ENCODE peak calls at places on chromosomes 5 and 9, in six cellular contexts. One of them, this sample, is unnamed. For H3K4me1, the result is how much of the 10 kb centered on the place peaks cover.

GRCh38 chr9:88623698-88624097 is 88.7 kb downstream of the NXNL2 start:
- DNase-seq in endodermal cell: no peak
- DNase-seq in HCT116: no peak
- DNase-seq in hepatocyte: no peak
- DNase-seq in cardiac muscle cell: no peak
- DNase-seq in A549: no peak
- DNase-seq in this sample: no peak

GRCh38 chr5:77120706-77121105 is 33.6 kb upstream of the ZBED3 start:
- DNase-seq in A549: no peak
- DNase-seq in hepatocyte: no peak
- DNase-seq in cardiac muscle cell: no peak
- DNase-seq in HCT116: no peak
- DNase-seq in endodermal cell: no peak
- DNase-seq in this sample: no peak

GRCh38 chr5:42492978-42493377 is 69.7 kb downstream of the GHR start:
- DNase-seq in A549: no peak
- DNase-seq in endodermal cell: no peak
- DNase-seq in cardiac muscle cell: no peak
- DNase-seq in HCT116: no peak
- DNase-seq in hepatocyte: no peak
- DNase-seq in this sample: no peak

GRCh38 chr5:41370482-41370881 is 139.9 kb downstream of the PLCXD3 start:
- DNase-seq in HCT116: no peak
- DNase-seq in cardiac muscle cell: peak
- DNase-seq in endodermal cell: no peak
- DNase-seq in A549: no peak
- DNase-seq in hepatocyte: no peak
- DNase-seq in this sample: no peak

GRCh38 chr9:126336350-126337335 is 10.0 kb downstream of the MVB12B start:
- DNase-seq in HCT116: no peak
- DNase-seq in A549: no peak
- DNase-seq in cardiac muscle cell: no peak
- DNase-seq in hepatocyte: no peak
- DNase-seq in endodermal cell: no peak
- DNase-seq in this sample: no peak

GRCh38 chr9:38305616-38306015 is 86.9 kb upstream of the ALDH1B1 start:
- DNase-seq in cardiac muscle cell: no peak
- DNase-seq in A549: no peak
- DNase-seq in hepatocyte: no peak
- DNase-seq in HCT116: no peak
- DNase-seq in endodermal cell: no peak
- DNase-seq in this sample: no peak

GRCh38 chr9:134455951-134456739 is 129.9 kb downstream of the RXRA start:
- DNase-seq in HCT116: peak
- DNase-seq in A549: peak
- DNase-seq in cardiac muscle cell: no peak
- DNase-seq in hepatocyte: peak
- DNase-seq in endodermal cell: no peak
- DNase-seq in this sample: peak

GRCh38 chr9:127204771-127205470 is 59.7 kb upstream of the GARNL3 start:
- DNase-seq in hepatocyte: peak
- DNase-seq in HCT116: no peak
- DNase-seq in cardiac muscle cell: no peak
- DNase-seq in endodermal cell: no peak
- DNase-seq in A549: peak
- DNase-seq in this sample: peak

GRCh38 chr5:139787568-139788293 is 7.9 kb upstream of the PSD2 start:
- DNase-seq in cardiac muscle cell: peak
- DNase-seq in A549: peak
- DNase-seq in HCT116: peak
- DNase-seq in hepatocyte: peak
- DNase-seq in endodermal cell: peak
- DNase-seq in this sample: peak

GRCh38 chr5:154470172-154470571 is 7.9 kb downstream of the HAND1 start:
- DNase-seq in endodermal cell: no peak
- DNase-seq in hepatocyte: no peak
- DNase-seq in HCT116: no peak
- DNase-seq in cardiac muscle cell: no peak
- DNase-seq in A549: no peak
- DNase-seq in this sample: no peak

GRCh38 chr5:179187229-179187678 is 127.1 kb downstream of the ZNF354C start:
- DNase-seq in HCT116: no peak
- DNase-seq in A549: no peak
- DNase-seq in endodermal cell: peak
- DNase-seq in cardiac muscle cell: no peak
- DNase-seq in hepatocyte: peak
- DNase-seq in this sample: no peak

GRCh38 chr9:110578896-110579752 is at the start of gene SVEP1:
- DNase-seq in hepatocyte: peak
- DNase-seq in cardiac muscle cell: peak
- DNase-seq in HCT116: no peak
- DNase-seq in A549: peak
- DNase-seq in endodermal cell: peak
- DNase-seq in this sample: peak

GRCh38 chr9:137371521-137371941 is 51.4 kb downstream of the EXD3 start:
- DNase-seq in endodermal cell: no peak
- DNase-seq in cardiac muscle cell: no peak
- DNase-seq in hepatocyte: no peak
- DNase-seq in A549: no peak
- DNase-seq in HCT116: no peak
- DNase-seq in this sample: no peak

GRCh38 chr5:14171621-14172020 is 28.5 kb downstream of the TRIO start:
- DNase-seq in cardiac muscle cell: no peak
- DNase-seq in A549: no peak
- DNase-seq in hepatocyte: no peak
- DNase-seq in endodermal cell: no peak
- DNase-seq in HCT116: no peak
- DNase-seq in this sample: no peak

GRCh38 chr5:5650242-5650641 is 227.8 kb downstream of the ICE1 start:
- DNase-seq in A549: no peak
- DNase-seq in endodermal cell: no peak
- DNase-seq in hepatocyte: no peak
- DNase-seq in cardiac muscle cell: no peak
- DNase-seq in HCT116: no peak
- DNase-seq in this sample: no peak

GRCh38 chr5:157511656-157512644 is 51.9 kb downstream of the NIPAL4 start:
- DNase-seq in HCT116: peak
- DNase-seq in hepatocyte: peak
- DNase-seq in endodermal cell: no peak
- DNase-seq in cardiac muscle cell: no peak
- DNase-seq in A549: peak
- DNase-seq in this sample: peak

GRCh38 chr9:85466834-85467233 is 274.9 kb downstream of the AGTPBP1 start:
- DNase-seq in A549: no peak
- DNase-seq in endodermal cell: no peak
- DNase-seq in cardiac muscle cell: no peak
- DNase-seq in hepatocyte: no peak
- DNase-seq in HCT116: no peak
- DNase-seq in this sample: no peak

GRCh38 chr5:52693279-52693678 is 94.4 kb upstream of the ITGA1 start:
- DNase-seq in hepatocyte: peak
- DNase-seq in endodermal cell: peak
- DNase-seq in cardiac muscle cell: peak
- DNase-seq in HCT116: no peak
- DNase-seq in A549: peak
- DNase-seq in this sample: no peak

GRCh38 chr5:115543365-115543700 is 1.2 kb downstream of the FEM1C start:
- DNase-seq in endodermal cell: no peak
- DNase-seq in A549: no peak
- DNase-seq in cardiac muscle cell: no peak
- DNase-seq in hepatocyte: peak
- DNase-seq in HCT116: no peak
- DNase-seq in this sample: peak
- H3K4me1 ChIP-seq in endodermal cell: under half
- H3K4me1 ChIP-seq in A549: under half
- H3K4me1 ChIP-seq in cardiac muscle cell: under half
- H3K4me1 ChIP-seq in hepatocyte: under half
- H3K4me1 ChIP-seq in HCT116: under half
- H3K4me1 ChIP-seq in this sample: under half

GRCh38 chr9:75612754-75613153 is 277.7 kb upstream of the PCSK5 start:
- DNase-seq in hepatocyte: no peak
- DNase-seq in HCT116: no peak
- DNase-seq in A549: no peak
- DNase-seq in endodermal cell: no peak
- DNase-seq in cardiac muscle cell: no peak
- DNase-seq in this sample: no peak

GRCh38 chr9:75616052-75616451 is 274.4 kb upstream of the PCSK5 start:
- DNase-seq in cardiac muscle cell: no peak
- DNase-seq in endodermal cell: no peak
- DNase-seq in hepatocyte: no peak
- DNase-seq in HCT116: no peak
- DNase-seq in A549: no peak
- DNase-seq in this sample: no peak

GRCh38 chr9:75616841-75617566 is 273.5 kb upstream of the PCSK5 start:
- DNase-seq in A549: no peak
- DNase-seq in cardiac muscle cell: no peak
- DNase-seq in hepatocyte: no peak
- DNase-seq in HCT116: no peak
- DNase-seq in endodermal cell: no peak
- DNase-seq in this sample: no peak

GRCh38 chr9:75615284-75615683 is 275.2 kb upstream of the PCSK5 start:
- DNase-seq in endodermal cell: no peak
- DNase-seq in HCT116: no peak
- DNase-seq in A549: no peak
- DNase-seq in hepatocyte: peak
- DNase-seq in cardiac muscle cell: no peak
- DNase-seq in this sample: peak

GRCh38 chr9:75612205-75612604 is 278.3 kb upstream of the PCSK5 start:
- DNase-seq in A549: no peak
- DNase-seq in HCT116: no peak
- DNase-seq in cardiac muscle cell: no peak
- DNase-seq in endodermal cell: no peak
- DNase-seq in hepatocyte: no peak
- DNase-seq in this sample: no peak
- H3K4me3 ChIP-seq in A549: no peak
- H3K4me3 ChIP-seq in HCT116: no peak
- H3K4me3 ChIP-seq in cardiac muscle cell: no peak
- H3K4me3 ChIP-seq in endodermal cell: no peak
- H3K4me3 ChIP-seq in hepatocyte: no peak
- H3K4me3 ChIP-seq in this sample: no peak

DNA sequence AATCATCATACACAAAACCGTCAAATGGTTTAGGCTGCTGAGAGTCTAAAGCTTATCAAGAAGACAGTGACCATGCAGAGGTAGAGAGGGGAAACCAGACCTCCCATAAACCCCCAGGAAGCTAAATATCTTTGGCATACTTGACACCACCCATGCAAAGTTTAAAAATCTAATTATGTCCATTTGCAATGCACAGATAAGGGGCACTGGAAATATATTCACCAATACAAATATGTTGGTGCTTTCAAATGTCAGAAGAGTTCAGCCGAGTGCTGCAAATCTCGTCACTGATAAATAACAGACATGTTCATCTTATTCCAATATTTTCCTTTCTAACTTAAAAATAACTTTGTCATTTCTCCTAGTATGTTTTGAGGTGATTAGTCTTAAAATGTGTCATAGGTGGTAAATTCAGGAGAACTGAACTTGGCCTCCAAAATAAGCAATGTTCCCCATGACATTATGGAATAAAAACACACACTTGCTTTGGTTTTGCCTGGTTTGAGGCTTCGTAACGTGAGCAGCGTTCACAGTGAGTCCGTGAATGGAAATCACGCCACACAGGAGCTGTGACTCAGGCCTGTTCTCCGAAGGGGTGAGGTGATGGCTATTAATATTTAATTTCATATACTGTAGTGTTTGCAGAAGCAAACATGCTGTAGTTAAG is 182.2 kb downstream of the AOPEP start:
- DNase-seq in endodermal cell: peak
- DNase-seq in cardiac muscle cell: no peak
- DNase-seq in hepatocyte: peak
- DNase-seq in HCT116: no peak
- DNase-seq in A549: peak
- DNase-seq in this sample: no peak
- H3K4me1 ChIP-seq in endodermal cell: under half
- H3K4me1 ChIP-seq in cardiac muscle cell: half or more
- H3K4me1 ChIP-seq in hepatocyte: under half
- H3K4me1 ChIP-seq in HCT116: under half
- H3K4me1 ChIP-seq in A549: half or more
- H3K4me1 ChIP-seq in this sample: under half

DNA sequence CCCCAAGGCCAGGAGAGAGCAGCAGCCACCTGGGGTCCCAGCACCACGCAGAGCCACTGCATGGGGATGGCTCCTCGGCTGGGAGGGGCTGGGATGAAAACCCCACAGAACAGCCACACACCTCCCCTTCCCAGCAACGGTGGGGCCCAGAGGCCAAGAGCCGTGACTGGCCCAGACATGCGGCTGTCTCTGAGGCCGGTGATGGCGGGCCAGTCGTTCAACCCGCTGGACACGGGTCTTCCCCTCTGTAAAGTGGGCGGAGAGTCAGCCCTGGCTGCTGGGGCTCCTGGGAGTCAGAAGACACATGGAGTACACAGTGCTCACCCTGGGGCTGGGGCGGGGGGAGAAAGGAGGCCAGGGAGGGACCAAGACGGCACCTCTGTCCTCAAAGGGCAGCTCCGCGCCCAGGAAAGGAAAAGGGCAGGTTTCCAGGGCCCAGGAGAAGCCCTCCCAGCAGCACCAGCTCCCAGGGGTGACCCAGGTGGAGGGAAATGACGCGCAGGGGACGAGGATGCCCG is 2.9 kb upstream of the CCDC187 start:
- DNase-seq in A549: peak
- DNase-seq in cardiac muscle cell: no peak
- DNase-seq in endodermal cell: no peak
- DNase-seq in hepatocyte: no peak
- DNase-seq in HCT116: no peak
- DNase-seq in this sample: peak
- H3K4me3 ChIP-seq in A549: no peak
- H3K4me3 ChIP-seq in cardiac muscle cell: no peak
- H3K4me3 ChIP-seq in endodermal cell: no peak
- H3K4me3 ChIP-seq in hepatocyte: no peak
- H3K4me3 ChIP-seq in HCT116: no peak
- H3K4me3 ChIP-seq in this sample: no peak

GRCh38 chr5:135042595-135042994 is 8.6 kb upstream of the PITX1 start:
- DNase-seq in hepatocyte: no peak
- DNase-seq in cardiac muscle cell: no peak
- DNase-seq in HCT116: no peak
- DNase-seq in A549: no peak
- DNase-seq in endodermal cell: peak
- DNase-seq in this sample: no peak
- H3K4me1 ChIP-seq in hepatocyte: under half
- H3K4me1 ChIP-seq in cardiac muscle cell: under half
- H3K4me1 ChIP-seq in HCT116: under half
- H3K4me1 ChIP-seq in A549: under half
- H3K4me1 ChIP-seq in endodermal cell: under half
- H3K4me1 ChIP-seq in this sample: under half

GRCh38 chr9:35908484-35909125 is 685 bp upstream of the SPAAR start:
- DNase-seq in hepatocyte: no peak
- DNase-seq in HCT116: no peak
- DNase-seq in cardiac muscle cell: no peak
- DNase-seq in A549: no peak
- DNase-seq in endodermal cell: no peak
- DNase-seq in this sample: peak
- H3K4me3 ChIP-seq in hepatocyte: no peak
- H3K4me3 ChIP-seq in HCT116: peak
- H3K4me3 ChIP-seq in cardiac muscle cell: no peak
- H3K4me3 ChIP-seq in A549: peak
- H3K4me3 ChIP-seq in endodermal cell: no peak
- H3K4me3 ChIP-seq in this sample: peak

This sample was measured in SJCRH30.